ENCODE peak calls at places on chromosomes 3 and 15, in six cellular contexts. One of them, this sample, is unnamed.
A peak's percentile ranks its signal among the peaks of the same experiment; 100 is the strongest.

GRCh38 chr3:13115991-13116390 is 42.8 kb upstream of the IQSEC1 start:
- DNase-seq in B cell: no peak
- DNase-seq in posterior cingulate gyrus: no peak
- DNase-seq in neuronal stem cell: no peak
- DNase-seq in renal cortical epithelial cell: no peak
- DNase-seq in Daoy: no peak
- DNase-seq in this sample: no peak

GRCh38 chr15:87142096-87142495 is 1062.4 kb downstream of the AGBL1 start:
- DNase-seq in B cell: no peak
- DNase-seq in posterior cingulate gyrus: no peak
- DNase-seq in neuronal stem cell: no peak
- DNase-seq in renal cortical epithelial cell: no peak
- DNase-seq in Daoy: no peak
- DNase-seq in this sample: no peak

GRCh38 chr3:126661532-126661931 is 6.6 kb upstream of the TXNRD3 start:
- DNase-seq in B cell: no peak
- DNase-seq in posterior cingulate gyrus: no peak
- DNase-seq in neuronal stem cell: no peak
- DNase-seq in renal cortical epithelial cell: no peak
- DNase-seq in Daoy: no peak
- DNase-seq in this sample: no peak

GRCh38 chr15:51499379-51499976 is 123.1 kb downstream of the DMXL2 start:
- DNase-seq in B cell: peak; percentile 4
- DNase-seq in posterior cingulate gyrus: no peak
- DNase-seq in neuronal stem cell: no peak
- DNase-seq in renal cortical epithelial cell: peak; percentile 48
- DNase-seq in Daoy: peak; percentile 53
- DNase-seq in this sample: peak; percentile 13

GRCh38 chr15:82944038-82944437 is 8.5 kb downstream of the HOMER2 start:
- DNase-seq in B cell: no peak
- DNase-seq in posterior cingulate gyrus: no peak
- DNase-seq in neuronal stem cell: no peak
- DNase-seq in renal cortical epithelial cell: no peak
- DNase-seq in Daoy: no peak
- DNase-seq in this sample: no peak

GRCh38 chr3:156577731-156578130 is 22.8 kb upstream of the SSR3 start:
- DNase-seq in B cell: no peak
- DNase-seq in posterior cingulate gyrus: no peak
- DNase-seq in neuronal stem cell: no peak
- DNase-seq in renal cortical epithelial cell: no peak
- DNase-seq in Daoy: no peak
- DNase-seq in this sample: no peak

GRCh38 chr3:96000963-96001362 is 813.4 kb upstream of the EPHA6 start:
- DNase-seq in B cell: no peak
- DNase-seq in posterior cingulate gyrus: no peak
- DNase-seq in neuronal stem cell: peak; percentile 31
- DNase-seq in renal cortical epithelial cell: no peak
- DNase-seq in Daoy: no peak
- DNase-seq in this sample: no peak

GRCh38 chr3:186598794-186599141 is 14.1 kb upstream of the AHSG start:
- DNase-seq in B cell: no peak
- DNase-seq in posterior cingulate gyrus: no peak
- DNase-seq in neuronal stem cell: no peak
- DNase-seq in renal cortical epithelial cell: no peak
- DNase-seq in Daoy: no peak
- DNase-seq in this sample: no peak

GRCh38 chr15:66936115-66936863 is 129.1 kb upstream of the SMAD3 start:
- DNase-seq in B cell: no peak
- DNase-seq in posterior cingulate gyrus: no peak
- DNase-seq in neuronal stem cell: no peak
- DNase-seq in renal cortical epithelial cell: no peak
- DNase-seq in Daoy: peak; percentile 38
- DNase-seq in this sample: no peak

GRCh38 chr3:127690823-127691452 is 18.2 kb downstream of the ABTB1 start:
- DNase-seq in B cell: no peak
- DNase-seq in posterior cingulate gyrus: no peak
- DNase-seq in neuronal stem cell: no peak
- DNase-seq in renal cortical epithelial cell: no peak
- DNase-seq in Daoy: peak; percentile 58
- DNase-seq in this sample: peak; percentile 38

GRCh38 chr3:194330579-194330978 is 20.5 kb downstream of the CPN2 start:
- DNase-seq in B cell: no peak
- DNase-seq in posterior cingulate gyrus: peak; percentile 39
- DNase-seq in neuronal stem cell: no peak
- DNase-seq in renal cortical epithelial cell: peak; percentile 55
- DNase-seq in Daoy: no peak
- DNase-seq in this sample: no peak

GRCh38 chr15:30941520-30941919 is 37.8 kb downstream of the FAN1 start:
- DNase-seq in B cell: no peak
- DNase-seq in posterior cingulate gyrus: no peak
- DNase-seq in neuronal stem cell: no peak
- DNase-seq in renal cortical epithelial cell: no peak
- DNase-seq in Daoy: no peak
- DNase-seq in this sample: no peak

GRCh38 chr15:57500979-57501576 is 90.6 kb upstream of the MYZAP start:
- DNase-seq in B cell: no peak
- DNase-seq in posterior cingulate gyrus: no peak
- DNase-seq in neuronal stem cell: no peak
- DNase-seq in renal cortical epithelial cell: peak; percentile 75
- DNase-seq in Daoy: peak; percentile 32
- DNase-seq in this sample: peak; percentile 21